ENCODE peak calls at places on chromosome 15, in six cellular contexts. X is GM19239; Z is NB4; R is HCEC 1CT; U is cardiac fibroblast; N is stimulated activated effector memory CD8-positive, alpha-beta T cell treated with anti-CD3 and anti-CD28 coated beads, Interleukin-12 subunit alpha, Interleukin-12 subunit beta, amount 100 ng/mL, for 72 hours. P is an unnamed sample.
A peak's percentile ranks its signal among the peaks of the same experiment; 100 is the strongest.

GRCh38 chr15:48177383-48177874 is 666 bp downstream of the MYEF2 start:
- DNase-seq in R (peak; percentile 45), N (no peak), X (no peak), U (peak; percentile 59), Z (no peak), P (no peak)

GRCh38 chr15:95972136-95972553 is 358.4 kb upstream of the NR2F2 start:
- DNase-seq in X (no peak), N (no peak), R (peak; percentile 74), Z (peak; percentile 57), U (peak; percentile 74), P (no peak)

GRCh38 chr15:89101302-89102191 is 13.3 kb downstream of the ABHD2 start:
- DNase-seq in N (no peak), R (peak; percentile 98), U (peak; percentile 99), Z (no peak), X (no peak), P (no peak)

GRCh38 chr15:36882487-36883108 is 217.8 kb downstream of the MEIS2 start:
- DNase-seq in Z (no peak), N (no peak), R (no peak), X (no peak), U (peak; percentile 8), P (no peak)

GRCh38 chr15:67043939-67044771 is 21.2 kb upstream of the SMAD3 start:
- DNase-seq in N (no peak), R (peak; percentile 88), Z (no peak), U (peak; percentile 73), X (no peak), P (no peak)

GRCh38 chr15:40034186-40034946 is 4.6 kb downstream of the SRP14 start:
- DNase-seq in X (no peak), U (no peak), R (no peak), N (no peak), Z (no peak), P (no peak)

GRCh38 chr15:78390823-78391222 is 47.2 kb upstream of the IREB2 start:
- DNase-seq in X (no peak), R (no peak), Z (no peak), N (no peak), U (no peak), P (no peak)

GRCh38 chr15:52227456-52227855 is 36.3 kb upstream of the GNB5 start:
- DNase-seq in Z (peak; percentile 91), U (peak; percentile 90), N (peak; percentile 46), R (peak; percentile 71), X (no peak), P (no peak)

GRCh38 chr15:63156086-63156707 is 1.1 kb downstream of the RPS27L start:
- DNase-seq in Z (peak; percentile 3), N (no peak), U (peak; percentile 38), R (peak; percentile 19), X (no peak), P (no peak)

GRCh38 chr15:60412807-60413597 is 15.2 kb upstream of the ANXA2 start:
- DNase-seq in X (no peak), Z (no peak), N (no peak), R (no peak), U (no peak), P (no peak)

GRCh38 chr15:33314115-33314514 is 3.3 kb downstream of the RYR3 start:
- DNase-seq in Z (no peak), N (no peak), U (no peak), R (no peak), X (no peak), P (no peak)

GRCh38 chr15:25738171-25738792 is 124.8 kb downstream of the ATP10A start:
- DNase-seq in U (peak; percentile 40), Z (peak; percentile 70), N (no peak), X (no peak), R (no peak), P (no peak)

GRCh38 chr15:66952756-66953522 is 112.5 kb upstream of the SMAD3 start:
- DNase-seq in N (no peak), R (no peak), U (no peak), X (no peak), Z (no peak), P (no peak)

GRCh38 chr15:52493968-52494367 is 34.7 kb downstream of the MYO5A start:
- DNase-seq in X (no peak), U (peak; percentile 42), R (peak; percentile 74), Z (no peak), N (no peak), P (no peak)

P was measured in progenitor cell of endocrine pancreas.